ENCODE peak calls at places on chromosomes 13 and 19, in seven cellular contexts. M is NAMALWA; W is NCI-H226; E is NCI-H345; R is effector CD4-positive, alpha-beta T cell; V is pons; Z is stimulated activated CD4-positive, alpha-beta T cell treated with anti-CD3 and anti-CD28 coated beads, Interleukin-1b, Interleukin-23, amount 100 ng/mL, for 1 hour. G is an unnamed sample.

GRCh38 chr19:46515879-46516350 is 20.2 kb upstream of the PNMA8B start:
- DNase-seq in V (no peak), R (no peak), W (peak; percentile 36), M (peak; percentile 74), E (peak; percentile 11), Z (no peak), G (peak; percentile 74)

GRCh38 chr19:12596927-12597548 is 13.6 kb downstream of the ZNF490 start:
- DNase-seq in Z (no peak), E (no peak), V (no peak), M (no peak), R (no peak), W (no peak), G (no peak)

GRCh38 chr13:33483471-33483870 is 197.9 kb upstream of the STARD13 start:
- DNase-seq in M (no peak), E (no peak), W (peak; percentile 50), R (no peak), Z (no peak), V (no peak), G (no peak)

GRCh38 chr13:98068511-98068910 is 74.4 kb upstream of the FARP1 start:
- DNase-seq in E (peak; percentile 14), Z (no peak), W (peak; percentile 40), M (no peak), V (no peak), R (no peak), G (no peak)

GRCh38 chr13:80946008-80946802 is 605.3 kb upstream of the SPRY2 start:
- DNase-seq in Z (no peak), W (no peak), M (no peak), V (no peak), R (no peak), E (no peak), G (peak; percentile 14)

GRCh38 chr13:98509271-98510155 is 67.4 kb downstream of the STK24 start:
- DNase-seq in R (no peak), V (peak; percentile 61), M (peak; percentile 67), E (no peak), Z (no peak), W (peak; percentile 96), G (peak; percentile 97)

GRCh38 chr19:46618670-46619231 is 6.1 kb downstream of the PTGIR start:
- DNase-seq in Z (no peak), W (no peak), M (no peak), R (no peak), V (no peak), E (peak; percentile 1), G (no peak)

GRCh38 chr19:39212377-39212742 is 8.3 kb upstream of the SYCN start:
- DNase-seq in R (peak; percentile 22), E (peak; percentile 35), M (peak; percentile 59), V (no peak), Z (peak; percentile 20), W (no peak), G (peak; percentile 78)

GRCh38 chr13:94480672-94481145 is 1.2 kb upstream of the DCT start:
- DNase-seq in R (no peak), V (peak; percentile 20), M (no peak), E (no peak), Z (no peak), W (no peak), G (peak; percentile 34)

GRCh38 chr13:110582421-110582954 is 21.0 kb upstream of the RAB20 start:
- DNase-seq in Z (no peak), W (no peak), V (no peak), E (no peak), M (no peak), R (no peak), G (no peak)

GRCh38 chr19:33684550-33685303 is 63.0 kb downstream of the CHST8 start:
- DNase-seq in R (no peak), M (no peak), E (peak; percentile 54), W (no peak), Z (no peak), V (no peak), G (no peak)

GRCh38 chr13:82947121-82948077 is 934.9 kb downstream of the SLITRK1 start:
- DNase-seq in M (no peak), W (peak; percentile 35), Z (no peak), V (no peak), R (no peak), E (no peak), G (peak; percentile 60)

GRCh38 chr13:114021464-114022308 is 47.8 kb upstream of the C13orf46 start:
- DNase-seq in V (peak; percentile 84), W (no peak), E (no peak), R (no peak), M (no peak), Z (no peak), G (no peak)

GRCh38 chr13:106449096-106449495 is 86.4 kb downstream of the EFNB2 start:
- DNase-seq in M (no peak), R (no peak), Z (no peak), V (no peak), W (no peak), E (peak; percentile 51), G (no peak)

GRCh38 chr13:66574606-66575005 is 655.5 kb downstream of the PCDH9 start:
- DNase-seq in R (no peak), E (no peak), Z (no peak), V (no peak), M (no peak), W (no peak), G (no peak)

GRCh38 chr13:62838891-62839290 is 1423.2 kb upstream of the PCDH20 start:
- DNase-seq in W (no peak), V (no peak), M (no peak), R (no peak), Z (no peak), E (no peak), G (no peak)

GRCh38 chr19:8609210-8610040 is 1.1 kb downstream of the ADAMTS10 start:
- DNase-seq in Z (no peak), E (no peak), M (no peak), V (no peak), R (no peak), W (peak; percentile 59), G (peak; percentile 80)

GRCh38 chr13:41075034-41075433 is 13.7 kb downstream of the WBP4 start:
- DNase-seq in W (no peak), E (no peak), R (peak; percentile 37), Z (no peak), M (peak; percentile 63), V (peak; percentile 56), G (peak; percentile 55)

GRCh38 chr19:7346488-7346971 is 2.2 kb upstream of the ARHGEF18 start:
- DNase-seq in W (no peak), R (no peak), E (no peak), M (peak; percentile 73), V (no peak), Z (no peak), G (no peak)

GRCh38 chr19:51799311-51799997 is 4.5 kb downstream of the FPR3 start:
- DNase-seq in V (peak; percentile 77), W (peak; percentile 88), Z (no peak), E (no peak), M (no peak), R (no peak), G (peak; percentile 93)

GRCh38 chr13:109344552-109345157 is 441.7 kb downstream of the IRS2 start:
- DNase-seq in E (no peak), M (no peak), R (no peak), V (no peak), W (peak; percentile 78), Z (no peak), G (no peak)

GRCh38 chr13:66657165-66657895 is 572.8 kb downstream of the PCDH9 start:
- DNase-seq in V (peak; percentile 88), M (no peak), Z (no peak), R (no peak), E (peak; percentile 98), W (peak; percentile 98), G (no peak)

GRCh38 chr19:17279436-17279835 is 2.3 kb upstream of the ANKLE1 start:
- DNase-seq in W (no peak), Z (no peak), V (no peak), R (no peak), E (no peak), M (no peak), G (no peak)

GRCh38 chr19:54041969-54042606 is 21.6 kb downstream of the VSTM1 start:
- DNase-seq in R (no peak), M (no peak), W (peak; percentile 87), V (no peak), Z (no peak), E (no peak), G (no peak)